ENCODE peak calls at places on chromosomes 6 and 20, in six cellular contexts. E is activated naive CD4-positive, alpha-beta T cell; L is choroid plexus epithelial cell; D is endothelial cell; C is mammary epithelial cell; M is CD4-positive, alpha-beta T cell. Y is an unnamed sample.

GRCh38 chr6:17207281-17207680 is 73.9 kb upstream of the RBM24 start:
- DNase-seq in M (no peak), E (no peak), D (no peak), C (no peak), L (no peak), Y (no peak)

GRCh38 chr6:53203483-53203882 is 54.8 kb upstream of the GCM1 start:
- DNase-seq in E (no peak), D (no peak), L (no peak), M (no peak), C (no peak), Y (no peak)

GRCh38 chr6:140434761-140435160 is 1060.3 kb upstream of the CITED2 start:
- DNase-seq in C (peak), D (no peak), E (no peak), L (peak), M (no peak), Y (peak)

GRCh38 chr20:8656335-8656734 is 412.6 kb upstream of the PLCB4 start:
- DNase-seq in M (no peak), D (no peak), C (no peak), L (no peak), E (no peak), Y (peak)

GRCh38 chr6:105733556-105734162 is 330.8 kb upstream of the PREP start:
- DNase-seq in L (peak), E (no peak), M (no peak), C (no peak), D (no peak), Y (peak)

GRCh38 chr6:1856381-1856780 is 246.7 kb downstream of the FOXC1 start:
- DNase-seq in M (no peak), E (no peak), D (no peak), C (peak), L (peak), Y (peak)

GRCh38 chr6:108650781-108651180 is 90.1 kb downstream of the FOXO3 start:
- DNase-seq in E (no peak), D (no peak), L (peak), C (peak), M (no peak), Y (peak)

GRCh38 chr6:17349437-17349836 is 44.0 kb upstream of the CAP2 start:
- DNase-seq in D (no peak), E (no peak), C (peak), L (no peak), M (no peak), Y (peak)

Y was measured in bronchial epithelial cell.